ENCODE peak calls at places on chromosome 21, in seven cellular contexts. One of them, this sample, is unnamed.

GRCh38 chr21:32861871-32862270 is 90.3 kb upstream of the PAXBP1 start:
- DNase-seq in heart right ventricle: no peak
- DNase-seq in lower lobe of right lung: no peak
- DNase-seq in heart left ventricle: no peak
- DNase-seq in psoas muscle: no peak
- DNase-seq in PC-9: no peak
- DNase-seq in tibial artery: no peak
- DNase-seq in this sample: no peak

GRCh38 chr21:31622397-31622796 is 37.1 kb upstream of the SOD1 start:
- DNase-seq in heart right ventricle: no peak
- DNase-seq in lower lobe of right lung: no peak
- DNase-seq in heart left ventricle: no peak
- DNase-seq in psoas muscle: no peak
- DNase-seq in PC-9: no peak
- DNase-seq in tibial artery: no peak
- DNase-seq in this sample: no peak

GRCh38 chr21:39188521-39189139 is 5.4 kb upstream of the PSMG1 start:
- DNase-seq in heart right ventricle: no peak
- DNase-seq in lower lobe of right lung: no peak
- DNase-seq in heart left ventricle: no peak
- DNase-seq in psoas muscle: no peak
- DNase-seq in PC-9: no peak
- DNase-seq in tibial artery: no peak
- DNase-seq in this sample: no peak

GRCh38 chr21:15023782-15024181 is 41.0 kb downstream of the NRIP1 start:
- DNase-seq in heart right ventricle: no peak
- DNase-seq in lower lobe of right lung: no peak
- DNase-seq in heart left ventricle: no peak
- DNase-seq in psoas muscle: no peak
- DNase-seq in PC-9: no peak
- DNase-seq in tibial artery: no peak
- DNase-seq in this sample: no peak

GRCh38 chr21:30227633-30228404 is 11.9 kb upstream of the CLDN8 start:
- DNase-seq in heart right ventricle: no peak
- DNase-seq in lower lobe of right lung: no peak
- DNase-seq in heart left ventricle: no peak
- DNase-seq in psoas muscle: no peak
- DNase-seq in PC-9: peak
- DNase-seq in tibial artery: no peak
- DNase-seq in this sample: peak

GRCh38 chr21:17003221-17003620 is 509.6 kb upstream of the CXADR start:
- DNase-seq in heart right ventricle: no peak
- DNase-seq in lower lobe of right lung: no peak
- DNase-seq in heart left ventricle: no peak
- DNase-seq in psoas muscle: no peak
- DNase-seq in PC-9: no peak
- DNase-seq in tibial artery: no peak
- DNase-seq in this sample: no peak

GRCh38 chr21:42230636-42231035 is 11.7 kb downstream of the ABCG1 start:
- DNase-seq in heart right ventricle: no peak
- DNase-seq in lower lobe of right lung: peak
- DNase-seq in heart left ventricle: no peak
- DNase-seq in psoas muscle: no peak
- DNase-seq in PC-9: no peak
- DNase-seq in tibial artery: no peak
- DNase-seq in this sample: no peak

GRCh38 chr21:43866659-43867331 is 1.8 kb downstream of the AGPAT3 start:
- DNase-seq in heart right ventricle: no peak
- DNase-seq in lower lobe of right lung: no peak
- DNase-seq in heart left ventricle: no peak
- DNase-seq in psoas muscle: no peak
- DNase-seq in PC-9: no peak
- DNase-seq in tibial artery: no peak
- DNase-seq in this sample: no peak

GRCh38 chr21:37855568-37856391 is 60.5 kb downstream of the KCNJ6 start:
- DNase-seq in heart right ventricle: no peak
- DNase-seq in lower lobe of right lung: no peak
- DNase-seq in heart left ventricle: no peak
- DNase-seq in psoas muscle: no peak
- DNase-seq in PC-9: no peak
- DNase-seq in tibial artery: no peak
- DNase-seq in this sample: no peak

GRCh38 chr21:35989185-35989735 is 71.1 kb downstream of the SETD4 start:
- DNase-seq in heart right ventricle: no peak
- DNase-seq in lower lobe of right lung: peak
- DNase-seq in heart left ventricle: no peak
- DNase-seq in psoas muscle: peak
- DNase-seq in PC-9: no peak
- DNase-seq in tibial artery: peak
- DNase-seq in this sample: no peak

GRCh38 chr21:43321111-43321510 is 105.8 kb downstream of the SIK1 start:
- DNase-seq in heart right ventricle: no peak
- DNase-seq in lower lobe of right lung: no peak
- DNase-seq in heart left ventricle: no peak
- DNase-seq in psoas muscle: no peak
- DNase-seq in PC-9: no peak
- DNase-seq in tibial artery: no peak
- DNase-seq in this sample: no peak

GRCh38 chr21:39434950-39435349 is 10.6 kb downstream of the LCA5L start:
- DNase-seq in heart right ventricle: no peak
- DNase-seq in lower lobe of right lung: no peak
- DNase-seq in heart left ventricle: no peak
- DNase-seq in psoas muscle: no peak
- DNase-seq in PC-9: no peak
- DNase-seq in tibial artery: no peak
- DNase-seq in this sample: no peak

GRCh38 chr21:14533555-14534400 is 12.3 kb downstream of the SAMSN1 start:
- DNase-seq in heart right ventricle: no peak
- DNase-seq in lower lobe of right lung: no peak
- DNase-seq in heart left ventricle: no peak
- DNase-seq in psoas muscle: no peak
- DNase-seq in PC-9: peak
- DNase-seq in tibial artery: no peak
- DNase-seq in this sample: peak

GRCh38 chr21:37582613-37583012 is 216.0 kb downstream of the DYRK1A start:
- DNase-seq in heart right ventricle: no peak
- DNase-seq in lower lobe of right lung: no peak
- DNase-seq in heart left ventricle: no peak
- DNase-seq in psoas muscle: no peak
- DNase-seq in PC-9: peak
- DNase-seq in tibial artery: no peak
- DNase-seq in this sample: peak

GRCh38 chr21:42520628-42521253 is 7.1 kb downstream of the SLC37A1 start:
- DNase-seq in heart right ventricle: no peak
- DNase-seq in lower lobe of right lung: no peak
- DNase-seq in heart left ventricle: no peak
- DNase-seq in psoas muscle: no peak
- DNase-seq in PC-9: no peak
- DNase-seq in tibial artery: peak
- DNase-seq in this sample: no peak

GRCh38 chr21:43609501-43610340 is 49.6 kb downstream of the HSF2BP start:
- DNase-seq in heart right ventricle: no peak
- DNase-seq in lower lobe of right lung: no peak
- DNase-seq in heart left ventricle: no peak
- DNase-seq in psoas muscle: no peak
- DNase-seq in PC-9: peak
- DNase-seq in tibial artery: peak
- DNase-seq in this sample: peak

GRCh38 chr21:31335957-31336738 is 7.9 kb downstream of the TIAM1 start:
- DNase-seq in heart right ventricle: no peak
- DNase-seq in lower lobe of right lung: no peak
- DNase-seq in heart left ventricle: peak
- DNase-seq in psoas muscle: peak
- DNase-seq in PC-9: no peak
- DNase-seq in tibial artery: no peak
- DNase-seq in this sample: peak

GRCh38 chr21:25845729-25846256 is 111.0 kb downstream of the GABPA start:
- DNase-seq in heart right ventricle: no peak
- DNase-seq in lower lobe of right lung: no peak
- DNase-seq in heart left ventricle: no peak
- DNase-seq in psoas muscle: no peak
- DNase-seq in PC-9: no peak
- DNase-seq in tibial artery: no peak
- DNase-seq in this sample: no peak

GRCh38 chr21:35281946-35282345 is 232.8 kb upstream of the RUNX1 start:
- DNase-seq in heart right ventricle: no peak
- DNase-seq in lower lobe of right lung: no peak
- DNase-seq in heart left ventricle: no peak
- DNase-seq in psoas muscle: no peak
- DNase-seq in PC-9: no peak
- DNase-seq in tibial artery: no peak
- DNase-seq in this sample: no peak

GRCh38 chr21:38796426-38796825 is 9.3 kb upstream of the ETS2 start:
- DNase-seq in heart right ventricle: no peak
- DNase-seq in lower lobe of right lung: no peak
- DNase-seq in heart left ventricle: no peak
- DNase-seq in psoas muscle: no peak
- DNase-seq in PC-9: peak
- DNase-seq in tibial artery: no peak
- DNase-seq in this sample: no peak

GRCh38 chr21:24225432-24225831 is 1381.8 kb downstream of the MRPL39 start:
- DNase-seq in heart right ventricle: no peak
- DNase-seq in lower lobe of right lung: no peak
- DNase-seq in heart left ventricle: no peak
- DNase-seq in psoas muscle: no peak
- DNase-seq in PC-9: no peak
- DNase-seq in tibial artery: no peak
- DNase-seq in this sample: peak

GRCh38 chr21:17343055-17343454 is 169.8 kb upstream of the CXADR start:
- DNase-seq in heart right ventricle: no peak
- DNase-seq in lower lobe of right lung: no peak
- DNase-seq in heart left ventricle: no peak
- DNase-seq in psoas muscle: no peak
- DNase-seq in PC-9: no peak
- DNase-seq in tibial artery: no peak
- DNase-seq in this sample: peak

GRCh38 chr21:40053007-40053406 is 185.8 kb downstream of the PCP4 start:
- DNase-seq in heart right ventricle: peak
- DNase-seq in lower lobe of right lung: no peak
- DNase-seq in heart left ventricle: peak
- DNase-seq in psoas muscle: peak
- DNase-seq in PC-9: no peak
- DNase-seq in tibial artery: peak
- DNase-seq in this sample: no peak

GRCh38 chr21:17359781-17360180 is 153.1 kb upstream of the CXADR start:
- DNase-seq in heart right ventricle: no peak
- DNase-seq in lower lobe of right lung: no peak
- DNase-seq in heart left ventricle: no peak
- DNase-seq in psoas muscle: no peak
- DNase-seq in PC-9: peak
- DNase-seq in tibial artery: no peak
- DNase-seq in this sample: no peak

DNA sequence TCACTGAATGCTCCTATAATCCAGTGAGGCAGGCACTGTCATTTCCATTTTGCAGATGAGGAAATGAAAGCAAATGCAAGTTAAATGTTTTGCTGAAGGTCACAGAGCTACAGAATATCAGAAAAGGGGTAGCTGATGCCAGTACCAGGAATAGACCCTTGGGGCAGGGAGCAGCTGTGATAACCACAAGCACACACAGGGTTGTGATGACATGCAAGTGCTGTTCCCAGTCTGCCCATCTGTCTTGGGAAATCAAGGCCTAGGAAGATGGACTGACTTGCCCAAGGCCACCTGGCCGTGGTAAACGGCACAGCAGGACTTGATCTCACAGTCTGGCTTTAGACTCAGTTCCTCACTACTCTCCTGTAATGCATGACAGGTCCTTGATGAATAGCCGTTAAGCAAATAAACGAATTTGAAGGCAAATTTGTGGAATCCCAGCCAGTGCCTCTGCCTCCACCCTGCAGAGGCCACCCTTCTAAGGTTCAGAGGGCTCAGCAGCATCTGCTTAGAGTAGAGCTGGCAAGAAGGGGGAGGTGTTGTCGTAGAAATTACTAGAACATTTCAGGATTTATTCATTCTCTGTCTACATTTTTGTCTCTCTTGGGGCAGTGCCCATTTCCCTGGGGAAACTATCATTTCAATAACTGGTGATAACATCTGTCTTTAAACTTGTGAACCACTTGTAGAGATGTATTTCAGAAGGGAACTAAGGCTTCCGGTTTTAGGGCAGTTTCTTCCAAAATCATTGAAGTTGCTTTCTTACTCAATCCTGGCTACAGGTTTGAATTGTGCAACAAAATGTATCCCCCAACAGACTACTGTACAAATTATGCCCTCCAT is 53.2 kb upstream of the MRPS6 start:
- DNase-seq in heart right ventricle: no peak
- DNase-seq in lower lobe of right lung: no peak
- DNase-seq in heart left ventricle: peak
- DNase-seq in psoas muscle: no peak
- DNase-seq in PC-9: no peak
- DNase-seq in tibial artery: no peak
- DNase-seq in this sample: no peak
- TF ChIP-seq CTCF in heart right ventricle: no peak
- TF ChIP-seq CTCF in lower lobe of right lung: no peak
- TF ChIP-seq CTCF in heart left ventricle: no peak
- TF ChIP-seq CTCF in psoas muscle: no peak
- TF ChIP-seq CTCF in PC-9: no peak
- TF ChIP-seq CTCF in tibial artery: no peak
- TF ChIP-seq CTCF in this sample: no peak

GRCh38 chr21:29217818-29218252 is 80.9 kb upstream of the BACH1 start:
- DNase-seq in heart right ventricle: no peak
- DNase-seq in lower lobe of right lung: no peak
- DNase-seq in heart left ventricle: no peak
- DNase-seq in psoas muscle: no peak
- DNase-seq in PC-9: no peak
- DNase-seq in tibial artery: no peak
- DNase-seq in this sample: peak
- H3K27ac ChIP-seq in heart right ventricle: no peak
- H3K27ac ChIP-seq in lower lobe of right lung: no peak
- H3K27ac ChIP-seq in heart left ventricle: no peak
- H3K27ac ChIP-seq in psoas muscle: no peak
- H3K27ac ChIP-seq in PC-9: peak
- H3K27ac ChIP-seq in tibial artery: peak
- H3K27ac ChIP-seq in this sample: peak

GRCh38 chr21:41170442-41170841 is 2.5 kb downstream of the BACE2 start:
- DNase-seq in heart right ventricle: peak
- DNase-seq in lower lobe of right lung: no peak
- DNase-seq in heart left ventricle: peak
- DNase-seq in psoas muscle: peak
- DNase-seq in PC-9: peak
- DNase-seq in tibial artery: no peak
- DNase-seq in this sample: peak
- TF ChIP-seq CTCF in heart right ventricle: peak
- TF ChIP-seq CTCF in lower lobe of right lung: peak
- TF ChIP-seq CTCF in heart left ventricle: peak
- TF ChIP-seq CTCF in psoas muscle: peak
- TF ChIP-seq CTCF in PC-9: peak
- TF ChIP-seq CTCF in tibial artery: peak
- TF ChIP-seq CTCF in this sample: peak

GRCh38 chr21:29017639-29018237 is 1.4 kb downstream of the RWDD2B start:
- DNase-seq in heart right ventricle: no peak
- DNase-seq in lower lobe of right lung: no peak
- DNase-seq in heart left ventricle: no peak
- DNase-seq in psoas muscle: no peak
- DNase-seq in PC-9: no peak
- DNase-seq in tibial artery: no peak
- DNase-seq in this sample: no peak

GRCh38 chr21:29022141-29022540 is 2.3 kb upstream of the USP16 start:
- DNase-seq in heart right ventricle: no peak
- DNase-seq in lower lobe of right lung: no peak
- DNase-seq in heart left ventricle: no peak
- DNase-seq in psoas muscle: no peak
- DNase-seq in PC-9: no peak
- DNase-seq in tibial artery: no peak
- DNase-seq in this sample: no peak

GRCh38 chr21:29018540-29018939 is 609 bp downstream of the RWDD2B start:
- DNase-seq in heart right ventricle: no peak
- DNase-seq in lower lobe of right lung: no peak
- DNase-seq in heart left ventricle: no peak
- DNase-seq in psoas muscle: no peak
- DNase-seq in PC-9: no peak
- DNase-seq in tibial artery: no peak
- DNase-seq in this sample: no peak
- H3K27ac ChIP-seq in heart right ventricle: peak
- H3K27ac ChIP-seq in lower lobe of right lung: peak
- H3K27ac ChIP-seq in heart left ventricle: peak
- H3K27ac ChIP-seq in psoas muscle: peak
- H3K27ac ChIP-seq in PC-9: no peak
- H3K27ac ChIP-seq in tibial artery: peak
- H3K27ac ChIP-seq in this sample: peak

This sample was measured in RWPE1.